ENCODE peak calls at places on chromosomes 2 and 18, in six cellular contexts. N is tibial artery, A is fibroblast of lung, G is lower lobe of right lung, P is PC-9, W is mammary epithelial cell. F is an unnamed sample.
A peak's percentile ranks its signal among the peaks of the same experiment; 100 is the strongest.

GRCh38 chr2:119528036-119528435 is 3.8 kb upstream of the SCTR start:
- DNase-seq in N (no peak), A (no peak), G (no peak), P (no peak), W (no peak), F (no peak)

GRCh38 chr2:132448771-132449170 is 32.2 kb downstream of the GPR39 start:
- DNase-seq in N (no peak), A (peak; percentile 29), G (no peak), P (no peak), W (no peak), F (no peak)

GRCh38 chr2:185484601-185485000 is 254.0 kb upstream of the FSIP2 start:
- DNase-seq in N (no peak), A (no peak), G (no peak), P (no peak), W (no peak), F (no peak)

GRCh38 chr2:86781363-86781762 is 9.3 kb downstream of the CD8A start:
- DNase-seq in N (no peak), A (no peak), G (no peak), P (no peak), W (no peak), F (no peak)

GRCh38 chr2:66434679-66435548 is at the start of gene MEIS1:
- DNase-seq in N (peak; percentile 96), A (peak; percentile 99), G (peak; percentile 85), P (peak; percentile 81), W (peak; percentile 95), F (peak; percentile 95)

GRCh38 chr2:160465406-160465805 is 28.2 kb downstream of the RBMS1 start:
- DNase-seq in N (no peak), A (no peak), G (no peak), P (no peak), W (no peak), F (no peak)

GRCh38 chr2:204986641-204987040 is 441.4 kb downstream of the PARD3B start:
- DNase-seq in N (no peak), A (no peak), G (no peak), P (no peak), W (no peak), F (no peak)

GRCh38 chr2:12227941-12228608 is 481.6 kb downstream of the LPIN1 start:
- DNase-seq in N (no peak), A (peak; percentile 81), G (no peak), P (no peak), W (peak; percentile 6), F (no peak)

GRCh38 chr18:39205565-39205964 is 1640.0 kb upstream of the CELF4 start:
- DNase-seq in N (no peak), A (peak; percentile 25), G (no peak), P (no peak), W (peak; percentile 6), F (no peak)

GRCh38 chr2:9405636-9406035 is 17.7 kb downstream of the ITGB1BP1 start:
- DNase-seq in N (no peak), A (peak; percentile 62), G (no peak), P (no peak), W (no peak), F (peak; percentile 28)

GRCh38 chr2:26179446-26179907 is 6.6 kb downstream of the GAREM2 start:
- DNase-seq in N (no peak), A (no peak), G (no peak), P (no peak), W (no peak), F (no peak)

GRCh38 chr18:70422061-70422965 is 133.5 kb downstream of the SOCS6 start:
- DNase-seq in N (peak; percentile 88), A (peak; percentile 98), G (peak; percentile 87), P (peak; percentile 82), W (peak; percentile 96), F (peak; percentile 83)

GRCh38 chr2:215878476-215879063 is 134.8 kb downstream of the MREG start:
- DNase-seq in N (no peak), A (peak; percentile 65), G (no peak), P (peak; percentile 35), W (peak; percentile 51), F (no peak)

GRCh38 chr2:102139851-102140250 is 2.7 kb upstream of the IL1R1 start:
- DNase-seq in N (no peak), A (peak; percentile 48), G (no peak), P (no peak), W (no peak), F (no peak)

GRCh38 chr2:65033178-65033577 is 23.0 kb upstream of the CEP68 start:
- DNase-seq in N (no peak), A (no peak), G (no peak), P (no peak), W (no peak), F (no peak)

DNA sequence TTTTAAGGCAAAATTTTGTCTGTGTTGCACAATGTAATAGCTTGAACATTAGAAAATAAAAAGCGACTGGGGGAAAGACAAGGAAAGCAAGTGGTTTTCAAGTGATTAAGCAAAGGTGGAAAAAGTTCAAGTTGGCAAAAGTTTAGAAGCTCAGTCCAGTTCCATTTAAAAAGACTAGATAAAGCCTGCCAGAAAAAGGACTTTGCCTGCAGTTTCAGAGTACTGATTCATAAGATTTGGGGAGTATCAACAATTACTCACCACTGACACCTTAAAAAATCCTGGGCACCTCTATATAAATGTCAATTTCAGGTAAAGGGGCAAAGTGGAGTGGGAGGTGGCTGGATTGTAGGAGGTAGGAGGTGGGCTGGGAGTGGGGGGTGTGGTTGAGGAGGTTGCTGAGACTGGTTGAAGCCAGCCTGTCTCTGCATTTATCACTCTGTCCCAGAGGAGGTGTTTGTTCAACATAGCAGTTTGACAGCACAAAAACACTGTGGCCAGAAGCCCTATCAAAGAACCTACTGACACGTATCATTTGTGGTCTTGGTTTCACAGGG is 14.6 kb downstream of the ZEB2 start:
- DNase-seq in N (no peak), A (peak; percentile 70), G (no peak), P (no peak), W (peak; percentile 19), F (no peak)
- H3K27ac ChIP-seq in N (peak overlapping the region; percentile 97), A (peak overlapping the region; percentile 23), G (no peak overlapping the region), P (no peak overlapping the region), W (no peak overlapping the region), F (peak overlapping the region; percentile 81)

GRCh38 chr2:54557211-54557600 is 101.1 kb downstream of the SPTBN1 start:
- DNase-seq in N (no peak), A (no peak), G (no peak), P (no peak), W (no peak), F (no peak)
- H3K4me3 ChIP-seq in N (no peak overlapping the region), A (peak overlapping the region; percentile 7), G (peak overlapping the region; percentile 60), P (peak overlapping the region; percentile 90), W (no peak overlapping the region), F (peak overlapping the region; percentile 79)

GRCh38 chr2:152434395-152435182 is 99.6 kb downstream of the FMNL2 start:
- DNase-seq in N (no peak), A (no peak), G (no peak), P (no peak), W (no peak), F (no peak)
- H3K27ac ChIP-seq in N (no peak overlapping the region), A (no peak overlapping the region), G (no peak overlapping the region), P (no peak overlapping the region), W (no peak overlapping the region), F (no peak overlapping the region)

GRCh38 chr2:100137877-100138570 is 4.4 kb downstream of the AFF3 start:
- DNase-seq in N (no peak), A (no peak), G (no peak), P (no peak), W (no peak), F (no peak)

GRCh38 chr2:100141906-100142305 is 484 bp downstream of the AFF3 start:
- DNase-seq in N (no peak), A (no peak), G (no peak), P (no peak), W (no peak), F (no peak)

GRCh38 chr2:100140582-100140981 is 1.8 kb downstream of the AFF3 start:
- DNase-seq in N (no peak), A (no peak), G (no peak), P (no peak), W (no peak), F (no peak)

GRCh38 chr2:100137318-100137717 is 5.1 kb downstream of the AFF3 start:
- DNase-seq in N (no peak), A (no peak), G (no peak), P (no peak), W (no peak), F (no peak)

GRCh38 chr2:100139114-100139513 is 3.3 kb downstream of the AFF3 start:
- DNase-seq in N (no peak), A (no peak), G (no peak), P (no peak), W (no peak), F (no peak)
- H3K4me3 ChIP-seq in N (no peak overlapping the region), A (no peak overlapping the region), G (no peak overlapping the region), P (no peak overlapping the region), W (no peak overlapping the region), F (no peak overlapping the region)

GRCh38 chr2:44544991-44545390 is 183.2 kb downstream of the CAMKMT start:
- DNase-seq in N (no peak), A (no peak), G (no peak), P (no peak), W (no peak), F (no peak)
- H3K27ac ChIP-seq in N (no peak overlapping the region), A (no peak overlapping the region), G (no peak overlapping the region), P (peak overlapping the region; percentile 7), W (no peak overlapping the region), F (no peak overlapping the region)

DNA sequence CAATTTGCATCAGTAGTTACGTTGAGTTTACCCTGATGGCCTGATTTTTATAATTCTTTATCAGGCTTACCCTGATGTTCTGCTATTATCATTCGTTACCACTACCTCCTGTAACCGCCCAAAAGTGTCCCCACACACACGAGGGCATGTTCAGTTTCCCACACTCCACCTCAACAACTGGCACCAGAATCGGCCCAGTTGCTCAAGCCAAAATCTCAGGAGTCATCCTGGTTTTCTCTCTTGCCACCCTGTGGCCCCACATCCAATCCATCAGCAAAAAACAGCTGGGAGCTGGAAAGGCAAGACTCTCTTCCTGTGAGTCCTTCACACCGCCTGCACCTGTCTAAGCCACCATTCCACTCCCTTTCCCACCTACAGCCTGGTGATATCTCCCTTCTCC is 102.9 kb upstream of the RAB6C start:
- DNase-seq in N (no peak), A (no peak), G (no peak), P (no peak), W (no peak), F (peak; percentile 28)
- H3K4me3 ChIP-seq in N (peak overlapping the region; percentile 60), A (no peak overlapping the region), G (peak overlapping the region; percentile 75), P (no peak overlapping the region), W (peak overlapping the region; percentile 76), F (peak overlapping the region; percentile 72)

GRCh38 chr2:30421551-30422436 is 25.3 kb upstream of the LCLAT1 start:
- DNase-seq in N (no peak), A (peak; percentile 65), G (no peak), P (no peak), W (peak; percentile 27), F (no peak)

GRCh38 chr2:30425326-30425725 is 21.7 kb upstream of the LCLAT1 start:
- DNase-seq in N (peak; percentile 83), A (peak; percentile 79), G (no peak), P (no peak), W (peak; percentile 48), F (no peak)

GRCh38 chr2:30421026-30421425 is 26.0 kb upstream of the LCLAT1 start:
- DNase-seq in N (no peak), A (no peak), G (no peak), P (no peak), W (no peak), F (no peak)

GRCh38 chr2:30424231-30424630 is 22.8 kb upstream of the LCLAT1 start:
- DNase-seq in N (no peak), A (no peak), G (no peak), P (no peak), W (no peak), F (no peak)

GRCh38 chr2:30422437-30422805 is 24.6 kb upstream of the LCLAT1 start:
- DNase-seq in N (no peak), A (peak; percentile 49), G (peak; percentile 53), P (no peak), W (peak; percentile 45), F (no peak)
- H3K27ac ChIP-seq in N (peak overlapping the region; percentile 62), A (peak overlapping the region; percentile 30), G (peak overlapping the region; percentile 34), P (no peak overlapping the region), W (peak overlapping the region; percentile 27), F (peak overlapping the region; percentile 92)